ENCODE peak calls at places on chromosomes 3 and 15, in five cellular contexts. C is trophoblast cell, D is H9, G is mesenchymal stem cell, J is H1. W is an unnamed sample.

GRCh38 chr15:39181901-39182300 is 399.0 kb upstream of the THBS1 start:
- DNase-seq in J (no peak), C (no peak), D (no peak), G (no peak), W (no peak)

GRCh38 chr15:92463352-92463751 is 69.7 kb downstream of the ST8SIA2 start:
- DNase-seq in D (no peak), J (no peak), C (no peak), G (no peak), W (no peak)

GRCh38 chr3:116154389-116154788 is 290.9 kb downstream of the LSAMP start:
- DNase-seq in G (no peak), D (peak; percentile 30), C (no peak), J (peak; percentile 13), W (no peak)

GRCh38 chr3:14336414-14337285 is 65.8 kb upstream of the SLC6A6 start:
- DNase-seq in D (no peak), C (peak; percentile 89), J (no peak), G (no peak), W (no peak)

GRCh38 chr15:26261966-26262365 is 398.8 kb upstream of the ATP10A start:
- DNase-seq in G (no peak), C (no peak), J (no peak), D (no peak), W (no peak)

GRCh38 chr15:92813440-92813839 is 86.7 kb upstream of the CHD2 start:
- DNase-seq in D (no peak), C (no peak), J (no peak), G (no peak), W (no peak)

GRCh38 chr15:79311901-79312553 is 1.1 kb downstream of the TMED3 start:
- DNase-seq in G (peak; percentile 17), D (no peak), J (no peak), C (no peak), W (no peak)

GRCh38 chr3:14042680-14043079 is 82.0 kb downstream of the CHCHD4 start:
- DNase-seq in D (no peak), G (no peak), C (no peak), J (no peak), W (no peak)

GRCh38 chr3:27721717-27722564 is at the start of gene EOMES:
- DNase-seq in D (peak; percentile 86), G (peak; percentile 46), J (no peak), C (peak; percentile 6), W (no peak)

GRCh38 chr15:71357357-71357756 is 242.1 kb downstream of the THSD4 start:
- DNase-seq in G (no peak), J (no peak), C (no peak), D (no peak), W (no peak)

GRCh38 chr15:62223020-62223419 is 57.9 kb upstream of the C2CD4B start:
- DNase-seq in G (no peak), J (no peak), D (no peak), C (no peak), W (no peak)

GRCh38 chr15:62415498-62415897 is 250.4 kb upstream of the C2CD4B start:
- DNase-seq in G (no peak), J (no peak), C (no peak), D (no peak), W (no peak)

GRCh38 chr3:107411779-107412178 is 34.5 kb downstream of the CCDC54 start:
- DNase-seq in J (no peak), C (no peak), D (no peak), G (no peak), W (no peak)

GRCh38 chr3:48897401-48898376 is 993 bp downstream of the SLC25A20 start:
- DNase-seq in J (no peak), G (peak; percentile 61), C (no peak), D (no peak), W (no peak)

GRCh38 chr3:57176045-57176444 is 10.9 kb upstream of the IL17RD start:
- DNase-seq in D (no peak), G (no peak), C (no peak), J (no peak), W (no peak)

GRCh38 chr3:17535173-17535730 is 207.2 kb downstream of the TBC1D5 start:
- DNase-seq in J (no peak), G (no peak), D (no peak), C (no peak), W (no peak)

GRCh38 chr3:141150431-141150830 is 81.2 kb upstream of the PXYLP1 start:
- DNase-seq in C (no peak), J (no peak), G (no peak), D (no peak), W (no peak)

GRCh38 chr3:24493951-24494615 is 567 bp downstream of the THRB start:
- DNase-seq in J (no peak), G (peak; percentile 86), C (peak; percentile 65), D (peak; percentile 57), W (peak; percentile 18)

GRCh38 chr3:197015790-197016705 is 13.6 kb downstream of the MELTF start:
- DNase-seq in D (peak; percentile 18), G (no peak), J (no peak), C (no peak), W (no peak)

GRCh38 chr3:53765753-53766152 is 80.5 kb downstream of the CHDH start:
- DNase-seq in J (no peak), C (no peak), D (no peak), G (no peak), W (no peak)

GRCh38 chr3:53766706-53767105 is 79.5 kb downstream of the CHDH start:
- DNase-seq in D (no peak), G (no peak), J (no peak), C (no peak), W (no peak)

GRCh38 chr3:53764376-53764775 is 81.8 kb downstream of the CHDH start:
- DNase-seq in D (no peak), J (no peak), G (no peak), C (no peak), W (no peak)

GRCh38 chr3:53758846-53759245 is 87.4 kb downstream of the CHDH start:
- DNase-seq in J (no peak), G (no peak), C (no peak), D (no peak), W (no peak)

GRCh38 chr3:53763353-53763752 is 82.9 kb downstream of the CHDH start:
- DNase-seq in D (no peak), C (no peak), G (no peak), J (no peak), W (no peak)
- H2BK12ac ChIP-seq in D (no peak overlapping the region), C (no peak overlapping the region), G (no peak overlapping the region), J (no peak overlapping the region), W (no peak overlapping the region)

DNA sequence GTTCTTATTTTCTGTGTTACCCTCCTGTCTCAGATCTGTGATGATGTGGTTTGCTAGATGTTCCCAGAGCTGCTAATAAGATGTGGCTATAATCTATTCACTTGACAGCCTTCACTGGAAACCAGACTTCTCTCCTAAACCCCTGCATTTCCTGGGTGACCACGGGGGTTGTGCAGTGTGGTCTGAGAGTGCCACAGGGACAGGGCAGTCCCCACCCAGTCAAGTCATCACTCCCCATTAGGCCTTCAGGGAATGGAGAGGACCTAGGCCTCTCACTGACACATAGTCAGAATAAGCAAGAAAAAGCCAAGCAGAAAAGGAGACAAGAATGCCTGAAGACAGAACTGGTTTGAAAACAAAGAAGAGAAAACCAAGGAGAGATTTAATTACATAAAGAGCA is 58.3 kb downstream of the GJD2 start:
- DNase-seq in C (no peak), J (no peak), D (no peak), G (no peak), W (no peak)
- H2BK12ac ChIP-seq in C (no peak overlapping the region), J (no peak overlapping the region), D (no peak overlapping the region), G (no peak overlapping the region), W (no peak overlapping the region)

GRCh38 chr15:64560998-64561397 is 100.6 kb downstream of the ZNF609 start:
- DNase-seq in G (no peak), D (no peak), J (no peak), C (no peak), W (no peak)
- H2BK12ac ChIP-seq in G (no peak overlapping the region), D (no peak overlapping the region), J (no peak overlapping the region), C (no peak overlapping the region), W (no peak overlapping the region)

GRCh38 chr3:190514163-190515153 is 573 bp downstream of the IL1RAP start:
- DNase-seq in J (no peak), D (peak; percentile 38), G (peak; percentile 76), C (peak; percentile 35), W (peak; percentile 40)

GRCh38 chr3:190513409-190514162 is at the start of gene IL1RAP:
- DNase-seq in G (peak; percentile 93), C (peak; percentile 96), D (peak; percentile 88), J (peak; percentile 67), W (peak; percentile 85)

GRCh38 chr3:190519886-190520285 is 6.0 kb downstream of the IL1RAP start:
- DNase-seq in C (no peak), G (no peak), J (no peak), D (no peak), W (no peak)

GRCh38 chr3:190516416-190516815 is 2.5 kb downstream of the IL1RAP start:
- DNase-seq in D (no peak), C (no peak), G (no peak), J (no peak), W (no peak)

GRCh38 chr3:190517696-190518095 is 3.8 kb downstream of the IL1RAP start:
- DNase-seq in G (peak; percentile 72), J (no peak), C (no peak), D (no peak), W (no peak)
- H2BK12ac ChIP-seq in G (no peak overlapping the region), J (no peak overlapping the region), C (no peak overlapping the region), D (no peak overlapping the region), W (no peak overlapping the region)